ENCODE peak calls at places on chromosomes 16 and 17, in eight cellular contexts. One of them, this sample, is unnamed.

GRCh38 chr16:50202926-50203624 is 50.0 kb downstream of the TENT4B start:
- DNase-seq in B cell: no peak
- DNase-seq in SK-N-SH: no peak
- DNase-seq in T-helper 17 cell: no peak
- DNase-seq in lung microvascular endothelial cell: peak; percentile 92
- DNase-seq in heart right ventricle: no peak
- DNase-seq in H7: no peak
- DNase-seq in fibroblast of lung: peak; percentile 93
- DNase-seq in this sample: no peak

GRCh38 chr16:30184430-30185140 is 1.2 kb downstream of the CORO1A start:
- DNase-seq in B cell: peak; percentile 50
- DNase-seq in SK-N-SH: peak; percentile 67
- DNase-seq in T-helper 17 cell: peak; percentile 18
- DNase-seq in lung microvascular endothelial cell: no peak
- DNase-seq in heart right ventricle: peak; percentile 23
- DNase-seq in H7: peak; percentile 29
- DNase-seq in fibroblast of lung: no peak
- DNase-seq in this sample: peak; percentile 31

GRCh38 chr16:86809458-86809955 is 231.2 kb downstream of the FOXL1 start:
- DNase-seq in B cell: peak; percentile 5
- DNase-seq in SK-N-SH: no peak
- DNase-seq in T-helper 17 cell: no peak
- DNase-seq in lung microvascular endothelial cell: no peak
- DNase-seq in heart right ventricle: no peak
- DNase-seq in H7: no peak
- DNase-seq in fibroblast of lung: peak; percentile 59
- DNase-seq in this sample: no peak

GRCh38 chr16:20904507-20905079 is 4.0 kb downstream of the LYRM1 start:
- DNase-seq in B cell: peak; percentile 64
- DNase-seq in SK-N-SH: no peak
- DNase-seq in T-helper 17 cell: no peak
- DNase-seq in lung microvascular endothelial cell: peak; percentile 93
- DNase-seq in heart right ventricle: no peak
- DNase-seq in H7: no peak
- DNase-seq in fibroblast of lung: peak; percentile 59
- DNase-seq in this sample: peak; percentile 30

GRCh38 chr17:29136998-29137730 is 43.0 kb downstream of the MYO18A start:
- DNase-seq in B cell: no peak
- DNase-seq in SK-N-SH: no peak
- DNase-seq in T-helper 17 cell: no peak
- DNase-seq in lung microvascular endothelial cell: no peak
- DNase-seq in heart right ventricle: no peak
- DNase-seq in H7: no peak
- DNase-seq in fibroblast of lung: no peak
- DNase-seq in this sample: no peak

GRCh38 chr16:8568231-8568617 is 22.1 kb downstream of the TMEM114 start:
- DNase-seq in B cell: no peak
- DNase-seq in SK-N-SH: no peak
- DNase-seq in T-helper 17 cell: no peak
- DNase-seq in lung microvascular endothelial cell: no peak
- DNase-seq in heart right ventricle: no peak
- DNase-seq in H7: no peak
- DNase-seq in fibroblast of lung: peak; percentile 8
- DNase-seq in this sample: no peak

GRCh38 chr16:62018301-62019060 is 17.8 kb downstream of the CDH8 start:
- DNase-seq in B cell: no peak
- DNase-seq in SK-N-SH: no peak
- DNase-seq in T-helper 17 cell: no peak
- DNase-seq in lung microvascular endothelial cell: no peak
- DNase-seq in heart right ventricle: no peak
- DNase-seq in H7: no peak
- DNase-seq in fibroblast of lung: no peak
- DNase-seq in this sample: no peak

GRCh38 chr17:83152745-83153611 is 73.6 kb downstream of the METRNL start:
- DNase-seq in B cell: no peak
- DNase-seq in SK-N-SH: peak; percentile 34
- DNase-seq in T-helper 17 cell: no peak
- DNase-seq in lung microvascular endothelial cell: no peak
- DNase-seq in heart right ventricle: peak; percentile 63
- DNase-seq in H7: peak; percentile 56
- DNase-seq in fibroblast of lung: no peak
- DNase-seq in this sample: no peak

GRCh38 chr16:77711775-77712174 is 10.5 kb upstream of the NUDT7 start:
- DNase-seq in B cell: no peak
- DNase-seq in SK-N-SH: no peak
- DNase-seq in T-helper 17 cell: no peak
- DNase-seq in lung microvascular endothelial cell: no peak
- DNase-seq in heart right ventricle: no peak
- DNase-seq in H7: no peak
- DNase-seq in fibroblast of lung: peak; percentile 46
- DNase-seq in this sample: peak; percentile 62

GRCh38 chr16:82047787-82048186 is 12.7 kb downstream of the HSD17B2 start:
- DNase-seq in B cell: no peak
- DNase-seq in SK-N-SH: no peak
- DNase-seq in T-helper 17 cell: no peak
- DNase-seq in lung microvascular endothelial cell: no peak
- DNase-seq in heart right ventricle: no peak
- DNase-seq in H7: no peak
- DNase-seq in fibroblast of lung: no peak
- DNase-seq in this sample: no peak

GRCh38 chr17:76171701-76172100 is 30.7 kb upstream of the FOXJ1 start:
- DNase-seq in B cell: no peak
- DNase-seq in SK-N-SH: no peak
- DNase-seq in T-helper 17 cell: no peak
- DNase-seq in lung microvascular endothelial cell: no peak
- DNase-seq in heart right ventricle: no peak
- DNase-seq in H7: no peak
- DNase-seq in fibroblast of lung: no peak
- DNase-seq in this sample: no peak

GRCh38 chr16:22373662-22374310 is 633 bp downstream of the CDR2 start:
- DNase-seq in B cell: no peak
- DNase-seq in SK-N-SH: peak; percentile 54
- DNase-seq in T-helper 17 cell: peak; percentile 24
- DNase-seq in lung microvascular endothelial cell: peak; percentile 36
- DNase-seq in heart right ventricle: peak; percentile 47
- DNase-seq in H7: peak; percentile 55
- DNase-seq in fibroblast of lung: no peak
- DNase-seq in this sample: peak; percentile 62

GRCh38 chr16:66512589-66513404 is 37.1 kb downstream of the TK2 start:
- DNase-seq in B cell: no peak
- DNase-seq in SK-N-SH: no peak
- DNase-seq in T-helper 17 cell: no peak
- DNase-seq in lung microvascular endothelial cell: peak; percentile 78
- DNase-seq in heart right ventricle: no peak
- DNase-seq in H7: no peak
- DNase-seq in fibroblast of lung: peak; percentile 61
- DNase-seq in this sample: peak; percentile 21

GRCh38 chr17:31433091-31433790 is 41.8 kb downstream of the RAB11FIP4 start:
- DNase-seq in B cell: no peak
- DNase-seq in SK-N-SH: no peak
- DNase-seq in T-helper 17 cell: no peak
- DNase-seq in lung microvascular endothelial cell: peak; percentile 23
- DNase-seq in heart right ventricle: no peak
- DNase-seq in H7: no peak
- DNase-seq in fibroblast of lung: no peak
- DNase-seq in this sample: no peak

GRCh38 chr17:79648181-79648831 is 37.5 kb upstream of the RBFOX3 start:
- DNase-seq in B cell: no peak
- DNase-seq in SK-N-SH: no peak
- DNase-seq in T-helper 17 cell: no peak
- DNase-seq in lung microvascular endothelial cell: no peak
- DNase-seq in heart right ventricle: no peak
- DNase-seq in H7: no peak
- DNase-seq in fibroblast of lung: no peak
- DNase-seq in this sample: peak; percentile 15